ENCODE peak calls at places on chromosomes 13 and 19, in eight cellular contexts. I is NCI-H446; L is stomach; M is EL; S is tibial artery; V is NCI-H1092 treated with DMSO at 0.1 percent for 48 hours; P is stimulated activated naive B cell treated with anti-CD40 and anti-IgM and Interleukin-4, amounts not matched to agents 10 μg/mL and 1 μg/mL and 100 μg/mL, for 72 hours; J is AG10803. R is an unnamed sample.

GRCh38 chr13:44801990-44802389 is 187.3 kb downstream of the NUFIP1 start:
- DNase-seq in I (peak), L (peak), M (peak), S (no peak), V (no peak), P (no peak), J (peak), R (no peak)

GRCh38 chr19:2711175-2711936 is 8.9 kb upstream of the GNG7 start:
- DNase-seq in I (no peak), L (no peak), M (peak), S (no peak), V (no peak), P (no peak), J (peak), R (no peak)

GRCh38 chr19:2410023-2410422 is 17.4 kb downstream of the TIMM13 start:
- DNase-seq in I (no peak), L (no peak), M (no peak), S (no peak), V (no peak), P (no peak), J (no peak), R (no peak)

GRCh38 chr19:14218615-14219330 is 12.8 kb upstream of the ADGRL1 start:
- DNase-seq in I (no peak), L (no peak), M (no peak), S (no peak), V (no peak), P (no peak), J (peak), R (no peak)

GRCh38 chr19:42343344-42344110 is 18.1 kb downstream of the MEGF8 start:
- DNase-seq in I (no peak), L (no peak), M (no peak), S (no peak), V (no peak), P (no peak), J (no peak), R (no peak)

GRCh38 chr13:48043789-48044503 is 6.4 kb downstream of the NUDT15 start:
- DNase-seq in I (no peak), L (no peak), M (peak), S (no peak), V (no peak), P (no peak), J (peak), R (no peak)

GRCh38 chr19:30555788-30556110 is 183.6 kb downstream of the ZNF536 start:
- DNase-seq in I (no peak), L (no peak), M (no peak), S (no peak), V (no peak), P (no peak), J (no peak), R (no peak)

GRCh38 chr13:44573790-44574465 is 2.2 kb downstream of the TSC22D1 start:
- DNase-seq in I (peak), L (peak), M (peak), S (no peak), V (no peak), P (no peak), J (peak), R (peak)

GRCh38 chr13:72104656-72105180 is 237.7 kb upstream of the DACH1 start:
- DNase-seq in I (no peak), L (no peak), M (no peak), S (no peak), V (no peak), P (no peak), J (peak), R (no peak)

GRCh38 chr13:32917504-32917903 is 98.7 kb upstream of the KL start:
- DNase-seq in I (no peak), L (no peak), M (peak), S (no peak), V (no peak), P (no peak), J (no peak), R (no peak)

GRCh38 chr13:85265296-85265695 is 533.9 kb downstream of the SLITRK6 start:
- DNase-seq in I (no peak), L (no peak), M (no peak), S (no peak), V (no peak), P (no peak), J (no peak), R (no peak)

GRCh38 chr13:111666377-111666776 is 345.9 kb downstream of the TEX29 start:
- DNase-seq in I (no peak), L (no peak), M (no peak), S (no peak), V (no peak), P (no peak), J (no peak), R (no peak)

GRCh38 chr13:23289917-23290357 is 109.2 kb downstream of the SGCG start:
- DNase-seq in I (peak), L (no peak), M (peak), S (no peak), V (no peak), P (no peak), J (peak), R (peak)

GRCh38 chr19:31220540-31220939 is 128.7 kb downstream of the TSHZ3 start:
- DNase-seq in I (no peak), L (no peak), M (peak), S (no peak), V (no peak), P (no peak), J (no peak), R (no peak)

GRCh38 chr19:40803857-40804782 is 5.1 kb downstream of the EGLN2 start:
- DNase-seq in I (no peak), L (peak), M (no peak), S (no peak), V (no peak), P (peak), J (no peak), R (no peak)

GRCh38 chr13:48975101-48975925 is at the start of gene FNDC3A:
- DNase-seq in I (peak), L (peak), M (peak), S (peak), V (no peak), P (peak), J (peak), R (peak)

GRCh38 chr19:4183967-4184717 is 1.7 kb downstream of the ANKRD24 start:
- DNase-seq in I (peak), L (no peak), M (no peak), S (no peak), V (peak), P (no peak), J (no peak), R (peak)